ENCODE peak calls at places on chromosomes 2 and 18, in six cellular contexts. L is psoas muscle, Q is heart left ventricle, I is BE2C, E is AG04450, X is trophoblast cell. Z is an unnamed sample.

GRCh38 chr2:177625744-177626655 is 233.4 kb downstream of the AGPS start:
- DNase-seq in L (no peak), Q (no peak), I (no peak), E (no peak), X (no peak), Z (no peak)

GRCh38 chr2:221070106-221070505 is 502.0 kb downstream of the EPHA4 start:
- DNase-seq in L (no peak), Q (no peak), I (no peak), E (no peak), X (no peak), Z (no peak)

GRCh38 chr2:138818479-138818878 is 38.3 kb upstream of the NXPH2 start:
- DNase-seq in L (no peak), Q (no peak), I (peak; percentile 29), E (no peak), X (no peak), Z (no peak)

GRCh38 chr2:120765031-120765910 is 29.6 kb downstream of the GLI2 start:
- DNase-seq in L (peak; percentile 68), Q (peak; percentile 64), I (peak; percentile 39), E (no peak), X (no peak), Z (no peak)

GRCh38 chr18:59708988-59709387 is 11.8 kb upstream of the CCBE1 start:
- DNase-seq in L (no peak), Q (no peak), I (no peak), E (no peak), X (peak; percentile 56), Z (no peak)

GRCh38 chr2:30226144-30227032 is 4.9 kb upstream of the LBH start:
- DNase-seq in L (no peak), Q (no peak), I (no peak), E (no peak), X (no peak), Z (no peak)

GRCh38 chr2:196836440-196836839 is 27.3 kb upstream of the C2orf66 start:
- DNase-seq in L (no peak), Q (no peak), I (no peak), E (no peak), X (no peak), Z (no peak)

GRCh38 chr2:173990970-173991819 is 26.0 kb upstream of the SP3 start:
- DNase-seq in L (peak; percentile 90), Q (peak; percentile 90), I (peak; percentile 28), E (peak; percentile 74), X (no peak), Z (no peak)

GRCh38 chr18:23683671-23684070 is 5.6 kb upstream of the LAMA3 start:
- DNase-seq in L (no peak), Q (no peak), I (no peak), E (no peak), X (no peak), Z (no peak)

GRCh38 chr18:7566587-7567486 is at the start of gene PTPRM:
- DNase-seq in L (peak; percentile 97), Q (peak; percentile 96), I (peak; percentile 43), E (no peak), X (peak; percentile 75), Z (peak; percentile 59)

GRCh38 chr18:44715245-44715644 is 34.6 kb downstream of the SETBP1 start:
- DNase-seq in L (peak; percentile 80), Q (no peak), I (no peak), E (no peak), X (peak; percentile 67), Z (no peak)

GRCh38 chr18:6017160-6017559 is 121.8 kb upstream of the TMEM200C start:
- DNase-seq in L (no peak), Q (no peak), I (no peak), E (no peak), X (no peak), Z (no peak)

GRCh38 chr18:6024740-6025139 is 129.4 kb upstream of the TMEM200C start:
- DNase-seq in L (no peak), Q (no peak), I (no peak), E (no peak), X (no peak), Z (no peak)

GRCh38 chr18:6022840-6023239 is 127.5 kb upstream of the TMEM200C start:
- DNase-seq in L (no peak), Q (no peak), I (no peak), E (no peak), X (no peak), Z (peak; percentile 18)

GRCh38 chr18:6022089-6022444 is 126.7 kb upstream of the TMEM200C start:
- DNase-seq in L (no peak), Q (no peak), I (no peak), E (no peak), X (no peak), Z (no peak)

GRCh38 chr18:6021341-6022088 is 126.2 kb upstream of the TMEM200C start:
- DNase-seq in L (no peak), Q (no peak), I (no peak), E (no peak), X (no peak), Z (no peak)
- H3K9me3 ChIP-seq in L (no peaks in the 10 kb centered on the region), Q (no peaks in the 10 kb centered on the region), I (no peaks in the 10 kb centered on the region), E (no peaks in the 10 kb centered on the region), X (no peaks in the 10 kb centered on the region), Z (no peaks in the 10 kb centered on the region)

GRCh38 chr2:130300258-130300969 is 42.3 kb upstream of the IMP4 start:
- DNase-seq in L (no peak), Q (no peak), I (no peak), E (no peak), X (no peak), Z (no peak)
- H3K9me3 ChIP-seq in L (no peaks in the 10 kb centered on the region), Q (no peaks in the 10 kb centered on the region), I (no peaks in the 10 kb centered on the region), E (no peaks in the 10 kb centered on the region), X (no peaks in the 10 kb centered on the region), Z (no peaks in the 10 kb centered on the region)

GRCh38 chr2:89844221-89844943 is 1152.9 kb downstream of the RPIA start:
- DNase-seq in L (peak; percentile 48), Q (no peak), I (no peak), E (no peak), X (no peak), Z (no peak)
- H3K9me3 ChIP-seq in L (no peaks in the 10 kb centered on the region), Q (peaks cover 5% of the 10 kb centered on the region), I (no peaks in the 10 kb centered on the region), E (peaks cover 31% of the 10 kb centered on the region), X (peaks cover 30% of the 10 kb centered on the region), Z (no peaks in the 10 kb centered on the region)

GRCh38 chr2:239395524-239395923 is 5.3 kb downstream of the HDAC4 start:
- DNase-seq in L (no peak), Q (peak; percentile 51), I (no peak), E (no peak), X (no peak), Z (no peak)

GRCh38 chr2:239394346-239394945 is 6.4 kb downstream of the HDAC4 start:
- DNase-seq in L (no peak), Q (no peak), I (no peak), E (no peak), X (no peak), Z (no peak)

GRCh38 chr2:239393401-239393940 is 7.3 kb downstream of the HDAC4 start:
- DNase-seq in L (peak; percentile 75), Q (peak; percentile 81), I (no peak), E (no peak), X (no peak), Z (no peak)

GRCh38 chr2:239393941-239394340 is 6.9 kb downstream of the HDAC4 start:
- DNase-seq in L (no peak), Q (no peak), I (no peak), E (no peak), X (no peak), Z (no peak)

GRCh38 chr2:239394978-239395377 is 5.8 kb downstream of the HDAC4 start:
- DNase-seq in L (no peak), Q (no peak), I (no peak), E (no peak), X (no peak), Z (no peak)
- H3K9me3 ChIP-seq in L (no peaks in the 10 kb centered on the region), Q (no peaks in the 10 kb centered on the region), I (no peaks in the 10 kb centered on the region), E (no peaks in the 10 kb centered on the region), X (no peaks in the 10 kb centered on the region), Z (no peaks in the 10 kb centered on the region)

GRCh38 chr2:232094883-232095282 is 133.4 kb downstream of the DIS3L2 start:
- DNase-seq in L (no peak), Q (no peak), I (no peak), E (no peak), X (no peak), Z (no peak)
- H3K9me3 ChIP-seq in L (peaks cover 4% of the 10 kb centered on the region), Q (peaks cover 26% of the 10 kb centered on the region), I (no peaks in the 10 kb centered on the region), E (peaks cover 4% of the 10 kb centered on the region), X (no peaks in the 10 kb centered on the region), Z (no peaks in the 10 kb centered on the region)

GRCh38 chr2:107627164-107627563 is 199.5 kb upstream of the RGPD4 start:
- DNase-seq in L (no peak), Q (no peak), I (no peak), E (no peak), X (no peak), Z (no peak)

GRCh38 chr2:107633580-107634147 is 193.0 kb upstream of the RGPD4 start:
- DNase-seq in L (no peak), Q (no peak), I (no peak), E (peak; percentile 45), X (peak; percentile 11), Z (no peak)

GRCh38 chr2:107622741-107623310 is 203.9 kb upstream of the RGPD4 start:
- DNase-seq in L (no peak), Q (no peak), I (no peak), E (no peak), X (no peak), Z (no peak)

GRCh38 chr2:107625982-107626381 is 200.7 kb upstream of the RGPD4 start:
- DNase-seq in L (no peak), Q (no peak), I (no peak), E (no peak), X (no peak), Z (no peak)

GRCh38 chr2:107627926-107628325 is 198.8 kb upstream of the RGPD4 start:
- DNase-seq in L (no peak), Q (no peak), I (no peak), E (no peak), X (no peak), Z (no peak)
- H3K9me3 ChIP-seq in L (peaks cover 15% of the 10 kb centered on the region), Q (peaks cover 21% of the 10 kb centered on the region), I (no peaks in the 10 kb centered on the region), E (no peaks in the 10 kb centered on the region), X (no peaks in the 10 kb centered on the region), Z (no peaks in the 10 kb centered on the region)

DNA sequence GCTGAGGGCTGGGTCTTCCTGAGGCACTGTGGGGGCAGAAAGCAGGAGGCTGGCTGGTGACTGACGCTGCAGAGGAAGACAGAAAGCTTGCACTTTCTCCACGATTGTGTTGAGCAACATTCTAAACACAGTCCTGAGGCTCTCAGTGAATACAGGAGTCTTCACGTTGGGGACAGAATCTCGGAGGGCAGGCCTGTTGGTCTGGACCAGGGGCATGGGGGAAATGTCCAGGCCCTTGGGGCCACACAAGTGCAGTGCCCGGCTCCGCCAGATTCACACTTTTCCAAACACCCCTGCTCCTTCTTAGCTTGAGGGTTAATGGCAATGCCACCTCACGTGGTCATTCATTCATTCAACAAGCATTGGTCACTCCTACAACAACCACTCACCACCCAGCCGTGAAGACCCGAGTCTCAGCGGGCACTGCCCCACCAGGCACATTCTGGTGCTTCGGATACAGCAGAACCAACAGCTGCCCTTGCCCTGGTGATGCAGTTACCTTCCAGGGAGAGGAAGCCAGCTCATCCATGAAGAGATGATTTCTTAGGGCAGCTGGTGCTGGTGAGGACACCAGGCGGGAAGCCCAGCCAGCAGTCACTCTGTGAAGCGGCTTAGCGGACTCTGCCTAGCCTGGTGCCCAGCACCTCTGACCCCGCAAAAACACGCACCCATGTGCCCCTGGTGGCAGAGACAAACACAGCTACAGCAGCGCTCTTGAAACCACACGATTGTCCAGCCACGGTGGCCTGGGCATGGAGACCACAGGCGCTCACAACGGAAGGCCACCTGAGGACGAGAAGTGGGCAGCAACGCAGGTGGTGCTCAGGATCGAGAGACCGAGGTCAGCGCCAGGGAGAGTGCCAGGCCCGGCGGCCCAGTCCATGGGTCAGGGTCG is 10.9 kb upstream of the GPC1 start:
- DNase-seq in L (peak; percentile 62), Q (peak; percentile 23), I (no peak), E (no peak), X (no peak), Z (peak; percentile 7)
- H3K9me3 ChIP-seq in L (peaks cover 4% of the 10 kb centered on the region), Q (peaks cover 6% of the 10 kb centered on the region), I (peaks cover 9% of the 10 kb centered on the region), E (peaks cover 32% of the 10 kb centered on the region), X (peaks cover 35% of the 10 kb centered on the region), Z (peaks cover 14% of the 10 kb centered on the region)

GRCh38 chr2:88683160-88684021 is 8.1 kb upstream of the RPIA start:
- DNase-seq in L (no peak), Q (no peak), I (no peak), E (no peak), X (no peak), Z (no peak)
- H3K9me3 ChIP-seq in L (no peaks in the 10 kb centered on the region), Q (peaks cover 9% of the 10 kb centered on the region), I (no peaks in the 10 kb centered on the region), E (peaks cover 7% of the 10 kb centered on the region), X (peaks cover 8% of the 10 kb centered on the region), Z (peaks cover 16% of the 10 kb centered on the region)